ENCODE peak calls at places on chromosomes 12 and 14, in five cellular contexts. R is HFF-Myc, G is gastrocnemius medialis, N is tibial artery, W is fibroblast of villous mesenchyme. C is an unnamed sample.
A peak's percentile ranks its signal among the peaks of the same experiment; 100 is the strongest.

GRCh38 chr14:81206115-81206514 is 14.6 kb downstream of the GTF2A1 start:
- DNase-seq in W (no peak), R (no peak), N (no peak), G (no peak), C (no peak)

GRCh38 chr14:57576498-57576897 is 82.8 kb upstream of the CCDC198 start:
- DNase-seq in G (no peak), W (no peak), R (no peak), N (no peak), C (no peak)

GRCh38 chr14:105304565-105304964 is 3.8 kb upstream of the BRF1 start:
- DNase-seq in G (no peak), R (no peak), W (no peak), N (no peak), C (no peak)

GRCh38 chr12:3523728-3524127 is 32.7 kb downstream of the PRMT8 start:
- DNase-seq in G (no peak), N (no peak), W (no peak), R (no peak), C (no peak)

GRCh38 chr14:105452963-105453362 is 21.7 kb upstream of the CRIP2 start:
- DNase-seq in N (no peak), G (no peak), R (no peak), W (no peak), C (no peak)

GRCh38 chr12:6262635-6263034 is 47.8 kb upstream of the PLEKHG6 start:
- DNase-seq in R (no peak), W (no peak), G (no peak), N (no peak), C (no peak)

GRCh38 chr14:68593806-68594536 is 198.9 kb downstream of the ZFP36L1 start:
- DNase-seq in W (no peak), R (no peak), N (peak; percentile 21), G (peak; percentile 12), C (no peak)

GRCh38 chr14:76421662-76422061 is 45.7 kb downstream of the ESRRB start:
- DNase-seq in G (no peak), R (no peak), W (no peak), N (no peak), C (no peak)

DNA sequence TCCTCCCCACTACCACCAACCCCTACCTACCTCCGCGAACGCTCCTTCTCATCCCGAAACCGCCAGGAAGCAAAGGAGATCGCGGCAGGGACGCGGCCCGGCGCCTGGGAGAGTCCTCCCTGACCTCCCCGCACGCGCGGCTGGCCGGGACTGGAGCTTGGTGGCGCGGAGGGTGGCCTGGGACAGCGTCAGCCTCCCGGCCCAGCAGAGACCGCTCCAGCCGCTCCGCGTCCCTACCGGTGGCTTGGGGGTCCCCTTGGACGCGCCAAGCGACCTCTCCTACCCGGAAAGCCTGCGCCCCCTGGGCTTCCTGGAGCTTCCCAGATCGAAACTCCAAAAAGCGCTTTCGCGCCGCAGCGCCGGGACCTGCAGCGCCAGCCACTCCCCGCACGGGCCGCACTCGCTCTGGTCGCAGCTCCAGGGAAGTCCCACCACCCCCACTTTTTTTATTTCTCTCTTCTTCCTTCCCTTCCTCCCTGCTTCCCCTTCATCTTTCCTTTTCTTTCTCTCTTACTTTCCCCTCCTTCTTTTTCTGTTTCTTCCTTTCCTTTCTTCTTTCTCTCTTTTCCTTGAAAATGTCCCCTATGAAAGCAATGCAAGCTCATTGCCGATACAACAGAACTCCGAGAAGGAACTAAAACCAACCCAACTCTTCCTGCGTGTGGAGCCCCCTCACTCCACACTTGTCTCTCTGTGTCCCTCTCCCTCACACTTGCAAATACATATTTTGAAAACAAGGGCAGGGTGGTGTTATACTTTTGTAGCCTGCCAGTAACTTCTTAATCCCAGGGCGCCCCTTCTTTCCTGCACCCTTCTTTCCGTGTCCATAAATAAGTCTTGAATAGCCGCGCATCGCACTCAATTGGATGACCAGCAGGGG is 3.8 kb downstream of the DIO3 start:
- DNase-seq in N (no peak), R (no peak), G (no peak), W (no peak), C (no peak)
- H3K4me3 ChIP-seq in N (no peak overlapping the region), R (no peak overlapping the region), G (no peak overlapping the region), W (no peak overlapping the region), C (no peak overlapping the region)

GRCh38 chr12:91364591-91365184 is 182.1 kb upstream of the DCN start:
- DNase-seq in G (no peak), R (no peak), N (no peak), W (no peak), C (no peak)

GRCh38 chr12:91370086-91370868 is 187.7 kb upstream of the DCN start:
- DNase-seq in G (no peak), N (no peak), R (no peak), W (no peak), C (no peak)

GRCh38 chr12:91361864-91362263 is 179.2 kb upstream of the DCN start:
- DNase-seq in R (no peak), W (peak; percentile 68), G (no peak), N (no peak), C (peak; percentile 19)

GRCh38 chr12:91373086-91373485 is 190.5 kb upstream of the DCN start:
- DNase-seq in G (no peak), R (no peak), N (no peak), W (no peak), C (no peak)

GRCh38 chr12:91367234-91367849 is 184.7 kb upstream of the DCN start:
- DNase-seq in G (no peak), N (no peak), W (peak; percentile 48), R (no peak), C (no peak)
- TF ChIP-seq CTCF in G (no peak), N (no peak), W (peak; percentile 55), R (peak; percentile 43), C (peak; percentile 55)

DNA sequence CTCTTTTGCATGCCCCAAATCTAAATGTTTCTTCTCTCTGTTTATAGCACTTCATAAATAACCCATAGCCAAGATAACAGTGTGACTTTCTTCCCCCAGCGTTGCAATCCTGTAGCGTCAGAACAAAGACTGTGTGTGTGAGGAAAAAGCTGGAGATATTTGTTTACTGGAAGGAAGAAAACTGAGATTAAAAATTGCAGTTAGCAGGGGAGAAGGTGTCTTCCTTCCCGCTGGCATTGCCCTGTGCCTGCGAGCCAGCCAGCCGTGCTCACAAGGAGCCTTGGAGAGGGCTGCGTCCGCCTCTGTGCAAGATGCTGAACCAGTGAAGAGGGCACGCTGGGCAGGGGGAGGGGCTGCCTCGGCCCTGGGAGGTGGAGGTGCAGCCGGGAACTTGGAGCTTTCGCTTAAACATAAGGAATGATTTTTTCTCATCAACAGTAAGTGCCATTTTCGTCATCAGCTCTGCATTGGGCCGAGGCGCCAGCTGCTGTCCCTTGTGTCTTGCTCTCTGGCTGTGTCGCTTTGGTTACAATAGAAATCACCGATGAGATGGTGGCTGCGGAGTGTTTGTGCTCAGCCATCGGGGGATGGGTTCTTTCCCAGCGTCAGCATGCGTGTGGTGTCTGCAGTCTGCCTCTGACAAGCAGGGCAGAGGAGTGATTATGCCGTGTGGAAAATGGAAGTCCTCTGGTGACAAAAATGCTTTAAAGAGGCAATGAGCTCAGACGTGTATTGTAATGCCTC is 97.3 kb downstream of the ESR2 start:
- DNase-seq in W (peak; percentile 53), G (peak; percentile 50), N (no peak), R (no peak), C (no peak)
- H3K4me3 ChIP-seq in W (peak overlapping the region; percentile 63), G (no peak overlapping the region), N (peak overlapping the region; percentile 24), R (peak overlapping the region; percentile 37), C (peak overlapping the region; percentile 58)

DNA sequence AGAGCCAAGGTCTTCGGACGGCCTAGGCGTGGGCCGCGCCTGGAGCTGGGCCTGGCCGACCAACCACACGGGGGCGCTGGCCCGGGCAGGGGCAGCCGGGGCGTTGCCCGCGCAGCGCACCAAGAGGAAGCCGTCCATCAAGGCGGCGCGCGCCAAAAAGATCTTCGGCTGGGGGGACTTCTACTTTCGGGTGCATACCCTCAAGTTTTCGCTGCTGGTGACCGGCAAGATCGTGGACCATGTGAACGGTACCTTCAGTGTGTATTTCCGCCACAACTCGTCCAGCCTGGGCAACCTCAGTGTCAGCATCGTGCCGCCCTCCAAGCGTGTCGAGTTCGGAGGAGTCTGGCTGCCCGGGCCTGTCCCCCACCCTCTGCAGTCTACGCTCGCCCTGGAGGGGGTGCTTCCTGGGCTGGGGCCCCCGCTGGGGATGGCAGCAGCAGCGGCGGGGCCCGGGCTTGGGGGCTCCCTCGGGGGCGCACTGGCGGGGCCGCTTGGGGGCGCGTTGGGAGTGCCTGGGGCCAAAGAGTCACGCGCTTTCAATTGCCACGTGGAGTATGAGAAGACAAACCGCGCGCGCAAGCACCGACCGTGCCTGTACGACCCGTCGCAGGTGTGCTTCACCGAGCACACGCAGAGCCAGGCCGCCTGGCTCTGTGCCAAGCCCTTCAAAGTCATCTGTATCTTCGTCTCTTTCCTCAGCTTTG is 4.4 kb upstream of the SHMT2 start:
- DNase-seq in W (no peak), R (no peak), G (no peak), N (no peak), C (no peak)
- TF ChIP-seq CTCF in W (peak; percentile 34), R (no peak), G (peak; percentile 50), N (no peak), C (peak; percentile 57)

GRCh38 chr14:93954900-93955891 is 21.2 kb downstream of the ASB2 start:
- DNase-seq in R (no peak), W (no peak), G (peak; percentile 37), N (no peak), C (no peak)
- H3K4me3 ChIP-seq in R (no peak overlapping the region), W (no peak overlapping the region), G (no peak overlapping the region), N (no peak overlapping the region), C (no peak overlapping the region)